ENCODE peak calls at places on chromosomes 4 and X, in six cellular contexts. B, S, N, O, I and U are unnamed samples.

GRCh38 chrX:49748211-49748956 is 52.6 kb upstream of the PAGE1 start:
- DNase-seq in B (no peak), O (no peak), I (no peak), S (no peak), N (no peak), U (no peak)

GRCh38 chr4:181272427-181272826 is 970.8 kb upstream of the TENM3 start:
- DNase-seq in N (no peak), B (no peak), I (no peak), O (no peak), S (no peak), U (no peak)

GRCh38 chr4:87502580-87503238 is 26.5 kb downstream of the SPARCL1 start:
- DNase-seq in B (peak; percentile 1), S (peak; percentile 70), N (no peak), O (no peak), I (no peak), U (peak; percentile 5)

GRCh38 chrX:153775631-153776595 is 4.9 kb upstream of the SRPK3 start:
- DNase-seq in I (no peak), O (no peak), B (no peak), S (no peak), N (no peak), U (no peak)

GRCh38 chr4:3211866-3212265 is 37.1 kb upstream of the MSANTD1 start:
- DNase-seq in I (no peak), B (no peak), O (no peak), S (no peak), N (peak; percentile 41), U (no peak)

GRCh38 chr4:54696649-54697048 is 38.9 kb downstream of the KIT start:
- DNase-seq in S (no peak), O (no peak), B (no peak), I (no peak), N (no peak), U (no peak)

GRCh38 chr4:185534850-185535761 is at the start of gene PDLIM3:
- DNase-seq in I (no peak), O (no peak), N (peak; percentile 93), B (no peak), S (peak; percentile 49), U (peak; percentile 77)

GRCh38 chr4:4541040-4541631 is 712 bp downstream of the STX18 start:
- DNase-seq in S (peak; percentile 71), B (no peak), I (peak; percentile 36), N (no peak), O (no peak), U (peak; percentile 96)

GRCh38 chr4:137463377-137464003 is 68.8 kb downstream of the PCDH18 start:
- DNase-seq in O (no peak), S (no peak), N (no peak), B (no peak), I (no peak), U (no peak)

GRCh38 chrX:850471-850916 is 219.9 kb downstream of the SHOX start:
- DNase-seq in B (no peak), S (peak; percentile 63), O (no peak), I (no peak), N (no peak), U (no peak)

GRCh38 chr4:36168127-36168898 is 76.0 kb downstream of the ARAP2 start:
- DNase-seq in I (no peak), N (no peak), B (no peak), S (peak; percentile 6), O (no peak), U (no peak)

GRCh38 chr4:17490575-17491059 is 21.3 kb downstream of the QDPR start:
- DNase-seq in B (no peak), N (no peak), O (no peak), I (no peak), S (no peak), U (peak; percentile 80)